ENCODE peak calls at places on chromosomes 7 and 10, in six cellular contexts. One of them, this sample, is unnamed.

GRCh38 chr10:49689882-49690510 is 10.5 kb downstream of the C10orf53 start:
- DNase-seq in lower lobe of right lung: no peak
- DNase-seq in adrenal gland: no peak
- DNase-seq in BE2C: no peak
- DNase-seq in kidney epithelial cell: no peak
- DNase-seq in choroid plexus epithelial cell: no peak
- DNase-seq in this sample: no peak

GRCh38 chr7:143387156-143387975 is 6.2 kb downstream of the ZYX start:
- DNase-seq in lower lobe of right lung: no peak
- DNase-seq in adrenal gland: no peak
- DNase-seq in kidney epithelial cell: no peak
- DNase-seq in BE2C: no peak
- DNase-seq in choroid plexus epithelial cell: no peak
- DNase-seq in this sample: peak

GRCh38 chr7:21771906-21772610 is 173.6 kb downstream of the CDCA7L start:
- DNase-seq in lower lobe of right lung: no peak
- DNase-seq in BE2C: no peak
- DNase-seq in choroid plexus epithelial cell: peak
- DNase-seq in kidney epithelial cell: no peak
- DNase-seq in adrenal gland: no peak
- DNase-seq in this sample: no peak

GRCh38 chr7:95608344-95609173 is 12.2 kb upstream of the PDK4 start:
- DNase-seq in BE2C: peak
- DNase-seq in adrenal gland: peak
- DNase-seq in lower lobe of right lung: peak
- DNase-seq in kidney epithelial cell: peak
- DNase-seq in choroid plexus epithelial cell: peak
- DNase-seq in this sample: peak

GRCh38 chr7:45028138-45028919 is 28.3 kb downstream of the CCM2 start:
- DNase-seq in lower lobe of right lung: no peak
- DNase-seq in choroid plexus epithelial cell: no peak
- DNase-seq in adrenal gland: no peak
- DNase-seq in kidney epithelial cell: no peak
- DNase-seq in BE2C: no peak
- DNase-seq in this sample: no peak

GRCh38 chr10:5484205-5484604 is 15.2 kb downstream of the CALML5 start:
- DNase-seq in kidney epithelial cell: no peak
- DNase-seq in lower lobe of right lung: no peak
- DNase-seq in BE2C: no peak
- DNase-seq in adrenal gland: no peak
- DNase-seq in choroid plexus epithelial cell: peak
- DNase-seq in this sample: no peak

GRCh38 chr10:113303747-113304146 is 249.1 kb upstream of the HABP2 start:
- DNase-seq in kidney epithelial cell: no peak
- DNase-seq in adrenal gland: no peak
- DNase-seq in choroid plexus epithelial cell: peak
- DNase-seq in lower lobe of right lung: no peak
- DNase-seq in BE2C: no peak
- DNase-seq in this sample: no peak

GRCh38 chr10:50367732-50368131 is 116.4 kb upstream of the ASAH2 start:
- DNase-seq in kidney epithelial cell: no peak
- DNase-seq in adrenal gland: no peak
- DNase-seq in lower lobe of right lung: no peak
- DNase-seq in BE2C: peak
- DNase-seq in choroid plexus epithelial cell: peak
- DNase-seq in this sample: no peak

GRCh38 chr10:3471927-3472704 is 299.5 kb upstream of the PITRM1 start:
- DNase-seq in adrenal gland: no peak
- DNase-seq in choroid plexus epithelial cell: no peak
- DNase-seq in kidney epithelial cell: peak
- DNase-seq in lower lobe of right lung: no peak
- DNase-seq in BE2C: no peak
- DNase-seq in this sample: no peak

GRCh38 chr10:44383749-44384600 is 922 bp downstream of the CXCL12 start:
- DNase-seq in BE2C: no peak
- DNase-seq in lower lobe of right lung: no peak
- DNase-seq in adrenal gland: peak
- DNase-seq in kidney epithelial cell: no peak
- DNase-seq in choroid plexus epithelial cell: peak
- DNase-seq in this sample: peak

GRCh38 chr7:137591444-137591843 is 247.9 kb upstream of the PTN start:
- DNase-seq in adrenal gland: no peak
- DNase-seq in kidney epithelial cell: no peak
- DNase-seq in choroid plexus epithelial cell: peak
- DNase-seq in lower lobe of right lung: no peak
- DNase-seq in BE2C: no peak
- DNase-seq in this sample: no peak

GRCh38 chr10:12587408-12587807 is 238.1 kb downstream of the CAMK1D start:
- DNase-seq in adrenal gland: no peak
- DNase-seq in lower lobe of right lung: no peak
- DNase-seq in choroid plexus epithelial cell: no peak
- DNase-seq in kidney epithelial cell: no peak
- DNase-seq in BE2C: no peak
- DNase-seq in this sample: no peak

GRCh38 chr7:83517026-83517700 is 131.8 kb downstream of the SEMA3E start:
- DNase-seq in adrenal gland: no peak
- DNase-seq in choroid plexus epithelial cell: no peak
- DNase-seq in BE2C: no peak
- DNase-seq in lower lobe of right lung: no peak
- DNase-seq in kidney epithelial cell: no peak
- DNase-seq in this sample: no peak

GRCh38 chr7:77205706-77206105 is 6.1 kb upstream of the FGL2 start:
- DNase-seq in adrenal gland: no peak
- DNase-seq in kidney epithelial cell: no peak
- DNase-seq in lower lobe of right lung: no peak
- DNase-seq in choroid plexus epithelial cell: no peak
- DNase-seq in BE2C: no peak
- DNase-seq in this sample: no peak

GRCh38 chr7:153100691-153101237 is 341.2 kb downstream of the ACTR3B start:
- DNase-seq in kidney epithelial cell: no peak
- DNase-seq in choroid plexus epithelial cell: no peak
- DNase-seq in BE2C: no peak
- DNase-seq in adrenal gland: no peak
- DNase-seq in lower lobe of right lung: no peak
- DNase-seq in this sample: no peak

GRCh38 chr7:116786791-116787443 is 75.5 kb upstream of the CAPZA2 start:
- DNase-seq in BE2C: no peak
- DNase-seq in choroid plexus epithelial cell: peak
- DNase-seq in adrenal gland: no peak
- DNase-seq in kidney epithelial cell: no peak
- DNase-seq in lower lobe of right lung: no peak
- DNase-seq in this sample: no peak

GRCh38 chr10:29496341-29497162 is 138.2 kb downstream of the SVIL start:
- DNase-seq in adrenal gland: peak
- DNase-seq in lower lobe of right lung: peak
- DNase-seq in BE2C: peak
- DNase-seq in kidney epithelial cell: no peak
- DNase-seq in choroid plexus epithelial cell: peak
- DNase-seq in this sample: peak

DNA sequence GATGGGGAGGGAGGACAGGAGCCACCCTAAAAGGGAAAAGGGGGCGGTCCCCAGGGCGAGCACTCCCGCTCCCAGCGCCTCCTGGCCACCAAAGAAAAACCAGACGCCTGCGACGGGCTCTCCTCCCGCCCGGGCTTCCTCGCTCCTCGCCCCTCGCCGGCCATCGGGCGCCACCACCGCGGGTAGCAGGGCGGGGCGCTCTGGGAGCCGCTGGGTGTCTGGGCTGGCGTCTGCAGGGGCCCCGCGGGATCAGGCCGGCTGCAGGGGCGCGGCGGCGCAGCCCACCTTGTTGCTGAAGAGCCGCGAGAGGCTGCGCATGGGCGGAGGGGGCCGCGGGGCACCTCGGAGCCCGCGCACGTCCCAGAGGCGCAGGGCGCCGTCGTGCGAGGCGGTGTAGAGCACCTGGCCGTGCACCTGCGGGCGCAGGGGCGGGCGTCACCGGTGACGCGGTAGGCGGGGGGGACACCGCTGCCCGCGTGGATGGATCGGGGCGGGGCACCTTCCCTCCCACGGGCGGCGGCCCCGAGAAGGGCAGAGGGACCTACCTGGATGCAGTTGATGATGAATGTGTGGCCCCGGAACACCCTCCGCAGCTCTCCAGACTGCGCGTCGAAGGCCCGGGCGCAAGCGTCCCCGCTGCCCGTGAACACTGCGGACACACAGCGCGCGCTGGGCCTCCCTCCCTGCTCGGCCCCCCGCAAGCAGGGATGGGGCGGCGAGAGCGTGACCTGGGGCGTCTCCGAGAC is 28.3 kb downstream of the WDR86 start:
- DNase-seq in choroid plexus epithelial cell: no peak
- DNase-seq in BE2C: peak
- DNase-seq in adrenal gland: no peak
- DNase-seq in kidney epithelial cell: no peak
- DNase-seq in lower lobe of right lung: no peak
- DNase-seq in this sample: peak
- H3K4me3 ChIP-seq in choroid plexus epithelial cell: no peak
- H3K4me3 ChIP-seq in BE2C: no peak
- H3K4me3 ChIP-seq in adrenal gland: no peak
- H3K4me3 ChIP-seq in kidney epithelial cell: no peak
- H3K4me3 ChIP-seq in lower lobe of right lung: peak
- H3K4me3 ChIP-seq in this sample: peak

GRCh38 chr10:71769279-71769823 is 4.0 kb downstream of the VSIR start:
- DNase-seq in lower lobe of right lung: no peak
- DNase-seq in BE2C: no peak
- DNase-seq in choroid plexus epithelial cell: peak
- DNase-seq in adrenal gland: no peak
- DNase-seq in kidney epithelial cell: no peak
- DNase-seq in this sample: no peak

GRCh38 chr10:71767420-71768035 is 5.8 kb downstream of the VSIR start:
- DNase-seq in adrenal gland: peak
- DNase-seq in choroid plexus epithelial cell: peak
- DNase-seq in BE2C: no peak
- DNase-seq in kidney epithelial cell: no peak
- DNase-seq in lower lobe of right lung: peak
- DNase-seq in this sample: no peak

GRCh38 chr10:71765176-71765906 is 8.0 kb downstream of the VSIR start:
- DNase-seq in choroid plexus epithelial cell: peak
- DNase-seq in BE2C: no peak
- DNase-seq in lower lobe of right lung: no peak
- DNase-seq in kidney epithelial cell: no peak
- DNase-seq in adrenal gland: no peak
- DNase-seq in this sample: no peak

GRCh38 chr10:71765907-71766716 is 7.2 kb downstream of the VSIR start:
- DNase-seq in adrenal gland: no peak
- DNase-seq in choroid plexus epithelial cell: no peak
- DNase-seq in kidney epithelial cell: no peak
- DNase-seq in BE2C: no peak
- DNase-seq in lower lobe of right lung: no peak
- DNase-seq in this sample: no peak

DNA sequence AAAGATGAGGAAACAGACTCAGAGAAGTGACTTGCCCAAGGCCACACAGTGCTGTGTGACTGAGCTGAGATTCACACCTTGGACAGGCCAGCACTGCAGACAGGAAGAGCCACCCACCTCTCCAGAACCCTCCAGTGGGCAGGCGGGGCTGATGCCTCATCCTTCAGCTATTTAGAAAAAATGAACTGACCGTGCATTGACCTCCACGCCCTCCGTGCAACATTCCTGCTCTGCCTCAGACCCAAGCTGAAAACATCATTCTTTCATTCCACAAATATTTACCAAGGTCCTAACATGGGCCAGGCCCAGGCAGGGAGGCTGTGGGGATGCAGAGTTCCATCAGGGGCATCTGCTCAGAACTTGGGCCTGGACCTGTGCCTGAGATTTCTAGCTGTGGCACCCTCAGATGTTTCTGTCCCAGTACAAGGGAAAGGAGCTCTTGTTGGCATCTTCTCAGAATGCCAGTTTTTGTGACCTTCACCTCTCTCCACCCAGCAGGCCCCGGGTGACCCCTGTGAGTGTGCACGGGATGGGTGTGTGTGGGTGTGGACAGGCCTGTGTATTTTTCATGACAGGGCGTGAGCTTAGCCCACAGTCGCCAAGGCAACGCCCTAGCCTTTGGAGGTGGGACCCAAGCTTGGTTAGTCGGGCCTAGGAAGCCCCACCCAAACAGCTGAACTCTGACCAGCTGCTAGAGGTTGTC is 6.5 kb downstream of the VSIR start:
- DNase-seq in kidney epithelial cell: peak
- DNase-seq in BE2C: no peak
- DNase-seq in lower lobe of right lung: peak
- DNase-seq in choroid plexus epithelial cell: peak
- DNase-seq in adrenal gland: peak
- DNase-seq in this sample: peak
- H3K4me3 ChIP-seq in kidney epithelial cell: no peak
- H3K4me3 ChIP-seq in BE2C: no peak
- H3K4me3 ChIP-seq in lower lobe of right lung: peak
- H3K4me3 ChIP-seq in choroid plexus epithelial cell: no peak
- H3K4me3 ChIP-seq in adrenal gland: no peak
- H3K4me3 ChIP-seq in this sample: no peak

DNA sequence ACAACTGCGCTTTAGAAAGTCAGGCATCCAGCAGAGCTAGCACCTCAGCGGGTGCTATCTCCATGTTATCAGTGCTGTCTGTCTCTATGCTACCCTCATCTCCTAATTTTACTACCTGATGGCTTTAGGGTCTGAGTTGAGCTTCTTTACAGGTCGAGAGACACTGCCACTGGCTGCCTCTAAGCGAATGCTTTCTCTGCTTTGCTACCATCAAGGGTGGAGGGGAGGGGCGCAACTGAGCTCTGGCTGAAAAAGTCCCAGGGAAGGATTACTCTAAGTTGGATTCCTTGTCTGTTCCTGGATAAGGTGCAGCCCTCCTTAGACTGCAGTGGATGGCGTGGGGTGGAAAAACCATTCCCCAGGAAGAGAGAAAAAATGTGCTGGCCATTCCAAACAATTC is 105.7 kb downstream of the CDK14 start:
- DNase-seq in adrenal gland: no peak
- DNase-seq in lower lobe of right lung: no peak
- DNase-seq in choroid plexus epithelial cell: no peak
- DNase-seq in BE2C: no peak
- DNase-seq in kidney epithelial cell: no peak
- DNase-seq in this sample: no peak
- H3K4me3 ChIP-seq in adrenal gland: no peak
- H3K4me3 ChIP-seq in lower lobe of right lung: no peak
- H3K4me3 ChIP-seq in choroid plexus epithelial cell: no peak
- H3K4me3 ChIP-seq in BE2C: no peak
- H3K4me3 ChIP-seq in kidney epithelial cell: no peak
- H3K4me3 ChIP-seq in this sample: no peak

GRCh38 chr7:33937871-33938270 is 32.5 kb downstream of the BMPER start:
- DNase-seq in kidney epithelial cell: no peak
- DNase-seq in BE2C: no peak
- DNase-seq in adrenal gland: no peak
- DNase-seq in choroid plexus epithelial cell: no peak
- DNase-seq in lower lobe of right lung: no peak
- DNase-seq in this sample: no peak

GRCh38 chr7:33928986-33929385 is 23.6 kb downstream of the BMPER start:
- DNase-seq in kidney epithelial cell: no peak
- DNase-seq in adrenal gland: no peak
- DNase-seq in BE2C: no peak
- DNase-seq in choroid plexus epithelial cell: no peak
- DNase-seq in lower lobe of right lung: no peak
- DNase-seq in this sample: no peak

GRCh38 chr7:33932221-33932620 is 26.9 kb downstream of the BMPER start:
- DNase-seq in BE2C: no peak
- DNase-seq in adrenal gland: no peak
- DNase-seq in choroid plexus epithelial cell: no peak
- DNase-seq in kidney epithelial cell: no peak
- DNase-seq in lower lobe of right lung: no peak
- DNase-seq in this sample: no peak

GRCh38 chr7:33933611-33934281 is 28.4 kb downstream of the BMPER start:
- DNase-seq in choroid plexus epithelial cell: peak
- DNase-seq in kidney epithelial cell: peak
- DNase-seq in lower lobe of right lung: no peak
- DNase-seq in BE2C: peak
- DNase-seq in adrenal gland: no peak
- DNase-seq in this sample: no peak

GRCh38 chr7:33932832-33933468 is 27.6 kb downstream of the BMPER start:
- DNase-seq in lower lobe of right lung: peak
- DNase-seq in choroid plexus epithelial cell: peak
- DNase-seq in BE2C: peak
- DNase-seq in adrenal gland: peak
- DNase-seq in kidney epithelial cell: peak
- DNase-seq in this sample: peak
- H3K4me3 ChIP-seq in lower lobe of right lung: peak
- H3K4me3 ChIP-seq in choroid plexus epithelial cell: peak
- H3K4me3 ChIP-seq in BE2C: peak
- H3K4me3 ChIP-seq in adrenal gland: no peak
- H3K4me3 ChIP-seq in kidney epithelial cell: no peak
- H3K4me3 ChIP-seq in this sample: peak